ENCODE peak calls at places on chromosomes 2 and 18, in five cellular contexts. N is OCI-LY7, O is GM06990, R is neural crest cell, F is mesothelial cell of epicardium. U is an unnamed sample.
A peak's percentile ranks its signal among the peaks of the same experiment; 100 is the strongest.

GRCh38 chr18:950882-951539 is 46.3 kb downstream of the ADCYAP1 start:
- DNase-seq in N (no peak), O (no peak), R (no peak), F (no peak), U (no peak)

GRCh38 chr18:48033770-48034650 is 103.6 kb upstream of the SMAD2 start:
- DNase-seq in N (no peak), O (no peak), R (no peak), F (no peak), U (no peak)

GRCh38 chr18:35827275-35827929 is 145.1 kb upstream of the RMP24 start:
- DNase-seq in N (no peak), O (no peak), R (no peak), F (no peak), U (no peak)

GRCh38 chr2:147100406-147101035 is 744.3 kb upstream of the ACVR2A start:
- DNase-seq in N (no peak), O (no peak), R (no peak), F (no peak), U (no peak)

GRCh38 chr2:38129410-38129809 is 53.5 kb upstream of the CYP1B1 start:
- DNase-seq in N (no peak), O (no peak), R (no peak), F (no peak), U (no peak)

GRCh38 chr18:28792404-28793103 is 615.6 kb upstream of the CDH2 start:
- DNase-seq in N (no peak), O (no peak), R (no peak), F (no peak), U (no peak)

GRCh38 chr2:157404363-157404762 is 39.5 kb downstream of the CYTIP start:
- DNase-seq in N (peak; percentile 93), O (peak; percentile 73), R (no peak), F (no peak), U (no peak)

GRCh38 chr2:112491946-112492345 is 10.0 kb downstream of the TTL start:
- DNase-seq in N (no peak), O (no peak), R (no peak), F (no peak), U (no peak)

GRCh38 chr2:30305235-30305634 is 73.9 kb downstream of the LBH start:
- DNase-seq in N (no peak), O (no peak), R (no peak), F (no peak), U (no peak)

GRCh38 chr18:24413148-24413547 is 13.3 kb upstream of the IMPACT start:
- DNase-seq in N (no peak), O (no peak), R (no peak), F (no peak), U (no peak)

GRCh38 chr2:64840419-64840818 is 148.8 kb upstream of the SLC1A4 start:
- DNase-seq in N (no peak), O (no peak), R (no peak), F (no peak), U (no peak)

GRCh38 chr18:79068946-79069791 is at the start of gene ATP9B:
- DNase-seq in N (peak; percentile 90), O (peak; percentile 99), R (peak; percentile 95), F (peak; percentile 99), U (peak; percentile 99)

GRCh38 chr2:181025004-181025403 is 44.6 kb downstream of the UBE2E3 start:
- DNase-seq in N (no peak), O (no peak), R (no peak), F (no peak), U (no peak)

GRCh38 chr2:35580951-35581350 is 774.6 kb upstream of the CRIM1 start:
- DNase-seq in N (no peak), O (no peak), R (no peak), F (no peak), U (no peak)

GRCh38 chr2:112794131-112794733 is 9.9 kb upstream of the IL1A start:
- DNase-seq in N (peak; percentile 80), O (peak; percentile 38), R (no peak), F (no peak), U (no peak)

GRCh38 chr2:190184460-190184859 is 121.9 kb upstream of the MSTN start:
- DNase-seq in N (no peak), O (no peak), R (no peak), F (no peak), U (no peak)

GRCh38 chr18:80041424-80041823 is 7.2 kb downstream of the RBFA start:
- DNase-seq in N (no peak), O (no peak), R (no peak), F (no peak), U (no peak)

GRCh38 chr2:134119672-134120159 is 134.2 kb upstream of the MGAT5 start:
- DNase-seq in N (peak; percentile 92), O (peak; percentile 91), R (peak; percentile 75), F (peak; percentile 82), U (peak; percentile 75)

GRCh38 chr2:242053921-242054320 is 184.4 kb downstream of the RTP5 start:
- DNase-seq in N (no peak), O (no peak), R (no peak), F (no peak), U (no peak)

GRCh38 chr2:190105554-190105953 is 43.0 kb upstream of the MSTN start:
- DNase-seq in N (no peak), O (no peak), R (no peak), F (no peak), U (no peak)

GRCh38 chr2:196137271-196137670 is 34.1 kb downstream of the STK17B start:
- DNase-seq in N (no peak), O (no peak), R (no peak), F (no peak), U (no peak)

GRCh38 chr18:5973079-5973478 is 77.8 kb upstream of the TMEM200C start:
- DNase-seq in N (no peak), O (no peak), R (no peak), F (no peak), U (no peak)

GRCh38 chr2:223460774-223461211 is 141.4 kb downstream of the SCG2 start:
- DNase-seq in N (no peak), O (no peak), R (no peak), F (no peak), U (no peak)

GRCh38 chr2:112962308-112963175 is 15.3 kb upstream of the IL36G start:
- DNase-seq in N (no peak), O (no peak), R (no peak), F (no peak), U (no peak)

GRCh38 chr2:73013941-73014340 is 57.6 kb downstream of the SFXN5 start:
- DNase-seq in N (no peak), O (no peak), R (no peak), F (no peak), U (no peak)

GRCh38 chr2:1837458-1837857 is 93.1 kb upstream of the PXDN start:
- DNase-seq in N (no peak), O (no peak), R (no peak), F (no peak), U (no peak)

GRCh38 chr2:176068037-176068832 is 15.5 kb downstream of the EVX2 start:
- DNase-seq in N (no peak), O (no peak), R (no peak), F (no peak), U (no peak)

GRCh38 chr2:77796397-77796796 is 274.2 kb upstream of the LRRTM4 start:
- DNase-seq in N (no peak), O (no peak), R (no peak), F (no peak), U (no peak)
- TF ChIP-seq CTCF in N (no peak), O (no peak), R (no peak), F (no peak), U (no peak)

GRCh38 chr2:9256570-9257043 is 50.0 kb downstream of the ASAP2 start:
- DNase-seq in N (no peak), O (no peak), R (no peak), F (no peak), U (no peak)
- TF ChIP-seq CTCF in N (no peak), O (no peak), R (no peak), F (no peak), U (no peak)

DNA sequence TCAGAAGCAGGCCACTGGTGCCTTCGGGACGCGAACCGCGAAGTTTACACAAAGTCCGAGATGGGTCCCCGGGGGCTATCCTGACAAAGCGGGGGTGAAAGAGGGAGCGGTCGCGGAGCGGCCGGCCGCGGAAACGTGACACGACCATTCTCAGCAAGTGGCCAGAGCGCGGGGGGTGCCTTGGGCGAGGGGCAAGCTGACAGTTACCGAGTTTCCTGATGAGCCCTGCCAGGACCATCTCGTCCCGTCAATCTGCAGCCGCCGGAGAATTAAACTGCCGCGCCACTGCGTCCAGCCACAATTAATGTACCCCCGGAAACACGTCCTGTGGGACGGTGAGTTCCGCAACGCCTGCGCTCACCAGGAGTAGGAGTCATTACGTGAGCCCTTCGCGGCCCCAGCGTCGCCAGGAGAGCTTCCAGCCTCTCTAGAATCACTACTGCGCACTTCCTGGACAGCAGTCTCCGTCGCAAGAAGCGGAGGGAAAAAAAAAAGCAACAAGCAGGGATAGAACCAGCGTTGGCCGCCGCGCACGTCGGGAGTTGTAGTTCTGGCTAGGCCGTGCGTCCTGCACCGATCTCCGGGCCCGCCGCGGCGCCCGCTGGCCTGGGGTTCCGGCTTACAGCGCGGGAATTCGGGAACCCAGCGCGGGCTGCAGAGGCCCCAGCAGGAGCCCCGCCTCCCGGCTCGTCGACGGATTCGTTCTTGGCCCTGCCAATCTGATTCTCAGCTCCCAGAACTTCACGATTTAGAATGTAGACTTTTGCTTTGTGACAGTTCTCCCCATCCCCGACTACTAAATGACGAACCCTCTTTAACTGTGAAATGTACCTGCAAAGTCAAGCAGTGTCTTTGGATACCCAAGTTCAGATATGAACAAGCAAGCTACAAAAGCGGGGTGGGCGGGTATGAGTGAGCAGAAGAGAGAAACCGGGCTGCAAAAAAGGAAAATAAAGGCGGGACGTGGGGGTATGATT is at the start of gene RTTN:
- DNase-seq in N (peak; percentile 88), O (peak; percentile 98), R (peak; percentile 93), F (peak; percentile 96), U (peak; percentile 90)
- TF ChIP-seq CTCF in N (no peak), O (no peak), R (no peak), F (no peak), U (no peak)

DNA sequence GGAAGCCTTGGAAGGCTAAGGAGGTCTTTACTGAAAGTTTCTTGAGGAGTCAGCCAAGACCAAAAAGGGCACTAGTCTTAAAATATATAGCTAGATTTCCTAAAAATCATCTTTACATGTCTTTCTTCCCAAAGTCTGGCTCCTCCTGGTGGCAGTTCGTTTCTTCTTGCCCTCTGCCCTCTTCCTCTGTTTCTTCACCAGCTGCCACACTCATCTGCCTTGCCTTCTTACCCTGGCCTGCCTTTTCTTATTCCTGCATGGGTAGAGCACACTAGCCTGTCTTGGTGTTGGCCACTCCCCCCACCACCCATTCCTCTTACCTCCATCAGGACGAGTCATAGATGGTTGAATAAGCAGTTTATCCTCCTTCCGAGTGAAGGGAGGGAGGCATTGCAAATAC is 129.8 kb downstream of the RAPGEF4 start:
- DNase-seq in N (no peak), O (no peak), R (no peak), F (no peak), U (no peak)
- TF ChIP-seq CTCF in N (peak; percentile 9), O (peak; percentile 30), R (no peak), F (no peak), U (no peak)

GRCh38 chr2:10900216-10901109 is 11.3 kb upstream of the KCNF1 start:
- DNase-seq in N (peak; percentile 34), O (no peak), R (peak; percentile 23), F (no peak), U (no peak)
- TF ChIP-seq CTCF in N (peak; percentile 72), O (peak; percentile 67), R (peak; percentile 52), F (no peak), U (peak; percentile 57)

GRCh38 chr2:122114421-122114820 is 359.0 kb downstream of the TSN start:
- DNase-seq in N (no peak), O (no peak), R (no peak), F (no peak), U (no peak)
- TF ChIP-seq CTCF in N (no peak), O (no peak), R (no peak), F (no peak), U (no peak)